ENCODE peak calls at places on chromosomes 2 and 18, in four cellular contexts. W, K, F and S are unnamed samples.

GRCh38 chr2:6877402-6878305 is at the start of gene RSAD2:
- DNase-seq in W (no peak), K (no peak), F (no peak), S (peak; percentile 40)

GRCh38 chr2:209097168-209097567 is 326.7 kb upstream of the MAP2 start:
- DNase-seq in W (no peak), K (no peak), F (no peak), S (no peak)

GRCh38 chr2:33220533-33220932 is 255.9 kb upstream of the RASGRP3 start:
- DNase-seq in W (no peak), K (no peak), F (no peak), S (no peak)

GRCh38 chr2:205868773-205869333 is 186.6 kb downstream of the NRP2 start:
- DNase-seq in W (no peak), K (no peak), F (peak; percentile 18), S (peak; percentile 77)

GRCh38 chr2:25417715-25418369 is 76.1 kb upstream of the DNMT3A start:
- DNase-seq in W (no peak), K (no peak), F (peak; percentile 60), S (peak; percentile 38)

GRCh38 chr2:132703396-132703795 is 33.4 kb upstream of the LYPD1 start:
- DNase-seq in W (no peak), K (no peak), F (no peak), S (no peak)

GRCh38 chr2:239721991-239722759 is 303.0 kb downstream of the NDUFA10 start:
- DNase-seq in W (no peak), K (peak; percentile 64), F (no peak), S (no peak)

GRCh38 chr2:15748736-15749323 is 157.2 kb downstream of the DDX1 start:
- DNase-seq in W (no peak), K (peak; percentile 67), F (peak; percentile 49), S (peak; percentile 36)

GRCh38 chr2:20621366-20622295 is 29.3 kb downstream of the HS1BP3 start:
- DNase-seq in W (no peak), K (peak; percentile 67), F (no peak), S (no peak)

GRCh38 chr18:48926420-48926857 is 24.3 kb downstream of the SMAD7 start:
- DNase-seq in W (no peak), K (no peak), F (no peak), S (no peak)

GRCh38 chr2:216936954-216937357 is 77.1 kb upstream of the TNP1 start:
- DNase-seq in W (no peak), K (no peak), F (no peak), S (no peak)

GRCh38 chr2:69762513-69763494 is 20.9 kb downstream of the ANXA4 start:
- DNase-seq in W (no peak), K (no peak), F (no peak), S (no peak)

GRCh38 chr2:179031731-179032408 is 18.1 kb downstream of the CCDC141 start:
- DNase-seq in W (no peak), K (no peak), F (peak; percentile 34), S (peak; percentile 61)

GRCh38 chr18:50453014-50453680 is 78.3 kb downstream of the SKA1 start:
- DNase-seq in W (no peak), K (no peak), F (no peak), S (no peak)

GRCh38 chr2:70888925-70889715 is 46.6 kb upstream of the ATP6V1B1 start:
- DNase-seq in W (no peak), K (peak; percentile 45), F (peak; percentile 19), S (no peak)

GRCh38 chr18:3402962-3403585 is 46.9 kb upstream of the TGIF1 start:
- DNase-seq in W (no peak), K (no peak), F (no peak), S (no peak)

GRCh38 chr2:197909377-197909776 is 105.0 kb downstream of the PLCL1 start:
- DNase-seq in W (no peak), K (no peak), F (no peak), S (no peak)

GRCh38 chr2:3535794-3536681 is 16.7 kb upstream of the ADI1 start:
- DNase-seq in W (peak; percentile 38), K (peak; percentile 86), F (peak; percentile 36), S (peak; percentile 16)

GRCh38 chr2:121803503-121803902 is 48.1 kb downstream of the TSN start:
- DNase-seq in W (no peak), K (no peak), F (no peak), S (no peak)

GRCh38 chr2:42957109-42958035 is 165.0 kb upstream of the HAAO start:
- DNase-seq in W (no peak), K (no peak), F (no peak), S (no peak)

GRCh38 chr2:232341061-232341738 is 37.4 kb upstream of the ALPP start:
- DNase-seq in W (no peak), K (no peak), F (no peak), S (no peak)

GRCh38 chr18:77401173-77401572 is 151.5 kb downstream of the GALR1 start:
- DNase-seq in W (no peak), K (no peak), F (no peak), S (no peak)

GRCh38 chr2:99618579-99619097 is 128.8 kb upstream of the REV1 start:
- DNase-seq in W (no peak), K (no peak), F (no peak), S (no peak)

GRCh38 chr2:99621106-99621505 is 131.3 kb upstream of the REV1 start:
- DNase-seq in W (no peak), K (no peak), F (no peak), S (no peak)

GRCh38 chr2:99622578-99622977 is 132.8 kb upstream of the REV1 start:
- DNase-seq in W (no peak), K (no peak), F (no peak), S (no peak)

GRCh38 chr2:99617811-99618210 is 128.0 kb upstream of the REV1 start:
- DNase-seq in W (no peak), K (no peak), F (no peak), S (no peak)

DNA sequence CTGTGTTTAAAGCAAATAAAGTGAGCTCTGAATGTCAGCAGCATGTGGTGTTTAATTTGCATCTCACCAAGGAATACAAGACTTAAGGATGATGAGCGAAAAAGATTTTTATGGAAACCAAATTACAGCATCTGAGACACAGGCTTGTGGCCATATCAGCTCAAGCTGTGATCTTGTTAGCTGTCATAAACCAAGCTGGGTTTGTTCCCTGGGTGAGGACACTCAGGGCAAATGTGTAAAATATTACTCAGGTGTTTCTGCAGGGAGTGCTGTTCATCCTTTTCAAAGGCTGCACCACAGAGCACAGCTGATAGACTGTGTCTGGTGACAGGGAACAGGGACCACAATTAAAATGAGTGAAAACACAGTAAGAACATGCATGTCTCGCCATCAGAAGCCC is 129.4 kb upstream of the REV1 start:
- DNase-seq in W (no peak), K (no peak), F (no peak), S (no peak)
- TF ChIP-seq CTCF in W (no peak), K (no peak), F (no peak), S (no peak)

GRCh38 chr18:70501358-70501757 is 212.5 kb downstream of the SOCS6 start:
- DNase-seq in W (no peak), K (no peak), F (no peak), S (no peak)
- TF ChIP-seq CTCF in W (no peak), K (no peak), F (no peak), S (no peak)

DNA sequence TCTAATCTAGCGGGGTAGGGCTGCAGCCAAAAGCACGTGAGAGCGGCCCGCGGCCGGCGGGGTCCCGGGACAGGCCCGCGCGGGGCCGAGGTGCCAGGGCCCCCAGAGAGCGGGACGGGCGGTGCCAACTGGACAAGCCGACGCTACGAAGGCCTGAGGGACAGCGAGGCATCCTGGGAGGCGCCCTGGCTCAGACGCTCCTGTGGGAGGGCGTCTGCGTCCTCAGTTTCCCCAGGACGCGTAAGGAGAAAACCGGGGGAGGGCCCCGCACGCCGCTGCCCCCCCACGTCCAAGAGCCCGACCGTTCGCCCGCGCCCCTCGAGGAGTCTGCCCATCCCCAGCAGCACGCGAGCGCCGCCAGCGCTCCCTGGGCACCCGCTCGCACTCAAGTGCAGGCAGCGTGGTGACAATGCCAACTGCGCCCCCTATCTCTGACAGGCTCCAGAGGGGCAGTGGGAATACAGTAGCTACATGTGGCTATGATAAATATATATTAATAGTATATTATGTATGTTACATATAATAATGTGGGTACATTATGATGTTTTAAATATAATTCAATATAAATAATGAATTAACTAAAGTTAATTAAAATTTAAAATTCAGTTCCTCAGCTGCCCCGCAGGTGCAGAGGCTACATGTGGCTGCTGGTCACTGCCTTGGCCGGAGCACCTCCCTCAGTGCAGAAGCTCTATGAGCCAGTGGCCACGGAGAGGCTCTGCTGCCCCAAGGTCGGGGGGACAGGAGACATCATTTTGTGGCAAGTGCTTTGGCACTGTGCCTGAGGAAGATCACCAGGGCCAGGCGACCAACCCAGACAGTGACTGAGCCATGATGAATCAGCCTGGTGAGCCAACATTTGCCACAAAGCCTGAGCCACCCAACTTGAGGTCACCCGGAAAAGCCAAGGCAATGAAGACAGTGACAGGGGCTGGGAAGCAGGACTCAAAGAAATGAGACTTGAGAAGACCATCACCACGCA is 5.5 kb upstream of the SFT2D3 start:
- DNase-seq in W (no peak), K (no peak), F (peak; percentile 43), S (peak; percentile 78)
- TF ChIP-seq CTCF in W (peak; percentile 58), K (peak; percentile 58), F (peak; percentile 9), S (peak; percentile 75)

GRCh38 chr2:44397447-44397846 is 35.7 kb downstream of the CAMKMT start:
- DNase-seq in W (no peak), K (no peak), F (no peak), S (no peak)

GRCh38 chr2:44398243-44398897 is 36.6 kb downstream of the CAMKMT start:
- DNase-seq in W (no peak), K (no peak), F (no peak), S (no peak)

GRCh38 chr2:44388877-44389276 is 27.1 kb downstream of the CAMKMT start:
- DNase-seq in W (no peak), K (no peak), F (no peak), S (peak; percentile 26)

GRCh38 chr2:44389895-44390294 is 28.1 kb downstream of the CAMKMT start:
- DNase-seq in W (no peak), K (no peak), F (no peak), S (no peak)

DNA sequence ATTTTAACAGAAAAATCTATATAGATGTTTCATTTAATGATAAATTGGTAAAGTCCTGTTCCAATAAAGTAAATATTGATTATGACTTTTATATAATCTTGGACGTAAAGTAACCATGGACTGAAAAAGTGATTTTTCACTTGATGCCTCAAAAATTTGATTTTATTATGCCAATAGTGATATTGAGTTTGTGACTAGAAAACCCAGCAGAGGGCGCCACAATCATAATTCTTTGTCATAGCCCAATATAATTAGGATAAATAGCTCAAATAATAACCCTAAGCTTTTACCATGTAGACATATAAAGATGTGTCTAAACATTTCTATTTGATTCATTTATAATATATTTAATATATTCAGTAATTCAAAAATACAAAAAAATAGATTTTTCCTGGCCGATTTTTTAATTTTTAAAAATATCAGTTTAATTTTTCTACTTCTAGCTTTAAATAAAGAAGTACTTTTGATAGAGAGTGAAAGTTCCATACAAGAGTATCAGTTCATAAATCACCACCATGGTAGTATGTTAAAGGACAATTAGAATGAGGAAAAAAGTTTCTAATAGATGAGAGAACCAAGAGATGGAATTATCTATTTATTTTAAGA is 30.7 kb downstream of the CAMKMT start:
- DNase-seq in W (no peak), K (no peak), F (peak; percentile 14), S (peak; percentile 72)
- TF ChIP-seq CTCF in W (peak; percentile 45), K (peak; percentile 29), F (peak; percentile 17), S (peak; percentile 75)

GRCh38 chr2:11647834-11648600 is 22.0 kb downstream of the NTSR2 start:
- DNase-seq in W (no peak), K (no peak), F (no peak), S (no peak)
- TF ChIP-seq CTCF in W (no peak), K (no peak), F (no peak), S (no peak)